ENCODE peak calls at places on chromosome 19, in seven cellular contexts. X is right lobe of liver, O is stomach, K is heart right ventricle, R is cardiac muscle cell, E is uterus, Z is GM23338. Q is an unnamed sample. For H3K4me1 and H3K27me3, the result is how much of the 10 kb centered on the place peaks cover.

GRCh38 chr19:14683439-14683838 is 6.4 kb upstream of the ZNF333 start:
- DNase-seq in X (no peak), O (no peak), K (no peak), R (no peak), E (no peak), Z (no peak), Q (no peak)

GRCh38 chr19:38417544-38418506 is 8.2 kb downstream of the RASGRP4 start:
- DNase-seq in X (peak), O (peak), K (peak), R (peak), E (peak), Z (peak), Q (peak)

GRCh38 chr19:57903298-57904174 is 12.9 kb downstream of the ZNF417 start:
- DNase-seq in X (no peak), O (no peak), K (no peak), R (peak), E (no peak), Z (peak), Q (peak)

GRCh38 chr19:56079609-56080008 is 41.5 kb downstream of the ZNF787 start:
- DNase-seq in X (no peak), O (no peak), K (no peak), R (no peak), E (no peak), Z (no peak), Q (no peak)

GRCh38 chr19:39265321-39265916 is 2.8 kb upstream of the IFNL2 start:
- DNase-seq in X (no peak), O (no peak), K (no peak), R (no peak), E (no peak), Z (peak), Q (no peak)

GRCh38 chr19:45059258-45059965 is 16.9 kb downstream of the ZNF296 start:
- DNase-seq in X (peak), O (peak), K (peak), R (peak), E (peak), Z (peak), Q (peak)

GRCh38 chr19:18606281-18607221 is at the start of gene CRLF1:
- DNase-seq in X (no peak), O (no peak), K (no peak), R (no peak), E (no peak), Z (peak), Q (no peak)

GRCh38 chr19:29841209-29841558 is 29.4 kb downstream of the CCNE1 start:
- DNase-seq in X (peak), O (no peak), K (no peak), R (no peak), E (no peak), Z (no peak), Q (no peak)

GRCh38 chr19:38837656-38838121 is 6.1 kb upstream of the ECH1 start:
- DNase-seq in X (peak), O (peak), K (no peak), R (no peak), E (no peak), Z (no peak), Q (peak)

GRCh38 chr19:30353394-30353793 is 18.8 kb upstream of the ZNF536 start:
- DNase-seq in X (no peak), O (no peak), K (no peak), R (no peak), E (no peak), Z (no peak), Q (no peak)

GRCh38 chr19:20969498-20969897 is 46.4 kb downstream of the ZNF85 start:
- DNase-seq in X (no peak), O (no peak), K (no peak), R (no peak), E (no peak), Z (no peak), Q (no peak)

GRCh38 chr19:17347361-17347760 is 10.0 kb downstream of the GTPBP3 start:
- DNase-seq in X (no peak), O (no peak), K (no peak), R (peak), E (peak), Z (no peak), Q (no peak)

GRCh38 chr19:31355330-31356289 is 6.4 kb upstream of the TSHZ3 start:
- DNase-seq in X (no peak), O (no peak), K (no peak), R (no peak), E (no peak), Z (peak), Q (no peak)
- H3K4me1 ChIP-seq in X (under half), O (under half), K (under half), R (under half), E (under half), Z (under half), Q (under half)

GRCh38 chr19:35512831-35513230 is 618 bp downstream of the DMKN start:
- DNase-seq in X (no peak), O (no peak), K (no peak), R (no peak), E (no peak), Z (no peak), Q (no peak)

GRCh38 chr19:35516310-35516709 is 2.9 kb upstream of the DMKN start:
- DNase-seq in X (no peak), O (no peak), K (no peak), R (no peak), E (no peak), Z (no peak), Q (no peak)

GRCh38 chr19:35513231-35513974 is at the start of gene DMKN:
- DNase-seq in X (no peak), O (no peak), K (no peak), R (peak), E (no peak), Z (peak), Q (no peak)

GRCh38 chr19:35511337-35511736 is 2.1 kb downstream of the DMKN start:
- DNase-seq in X (no peak), O (no peak), K (no peak), R (no peak), E (no peak), Z (no peak), Q (no peak)

GRCh38 chr19:35513975-35514809 is 743 bp upstream of the DMKN start:
- DNase-seq in X (no peak), O (no peak), K (no peak), R (peak), E (no peak), Z (peak), Q (peak)
- H3K27me3 ChIP-seq in X (under half), O (half or more), K (under half), R (under half), E (under half), Z (under half), Q (under half)

GRCh38 chr19:1747285-1748114 is 5.8 kb upstream of the ONECUT3 start:
- DNase-seq in X (no peak), O (peak), K (no peak), R (peak), E (no peak), Z (peak), Q (peak)

GRCh38 chr19:1744822-1745563 is 8.3 kb upstream of the ONECUT3 start:
- DNase-seq in X (no peak), O (no peak), K (no peak), R (no peak), E (no peak), Z (no peak), Q (no peak)

GRCh38 chr19:1746401-1747284 is 6.7 kb upstream of the ONECUT3 start:
- DNase-seq in X (no peak), O (peak), K (no peak), R (peak), E (no peak), Z (no peak), Q (peak)

GRCh38 chr19:1744133-1744665 is 9.1 kb upstream of the ONECUT3 start:
- DNase-seq in X (no peak), O (no peak), K (no peak), R (no peak), E (no peak), Z (no peak), Q (no peak)

GRCh38 chr19:1745589-1746031 is 7.7 kb upstream of the ONECUT3 start:
- DNase-seq in X (no peak), O (no peak), K (no peak), R (peak), E (no peak), Z (peak), Q (no peak)
- H3K4me1 ChIP-seq in X (under half), O (half or more), K (under half), R (under half), E (under half), Z (under half), Q (under half)

GRCh38 chr19:13007292-13008045 is 12.2 kb downstream of the NFIX start:
- DNase-seq in X (no peak), O (peak), K (peak), R (no peak), E (peak), Z (no peak), Q (no peak)
- H3K27me3 ChIP-seq in X (under half), O (under half), K (under half), R (half or more), E (under half), Z (half or more), Q (under half)

GRCh38 chr19:41535029-41535622 is 40.8 kb upstream of the CEACAM21 start:
- DNase-seq in X (no peak), O (no peak), K (no peak), R (no peak), E (no peak), Z (no peak), Q (no peak)
- H3K4me1 ChIP-seq in X (under half), O (under half), K (under half), R (under half), E (under half), Z (under half), Q (under half)

DNA sequence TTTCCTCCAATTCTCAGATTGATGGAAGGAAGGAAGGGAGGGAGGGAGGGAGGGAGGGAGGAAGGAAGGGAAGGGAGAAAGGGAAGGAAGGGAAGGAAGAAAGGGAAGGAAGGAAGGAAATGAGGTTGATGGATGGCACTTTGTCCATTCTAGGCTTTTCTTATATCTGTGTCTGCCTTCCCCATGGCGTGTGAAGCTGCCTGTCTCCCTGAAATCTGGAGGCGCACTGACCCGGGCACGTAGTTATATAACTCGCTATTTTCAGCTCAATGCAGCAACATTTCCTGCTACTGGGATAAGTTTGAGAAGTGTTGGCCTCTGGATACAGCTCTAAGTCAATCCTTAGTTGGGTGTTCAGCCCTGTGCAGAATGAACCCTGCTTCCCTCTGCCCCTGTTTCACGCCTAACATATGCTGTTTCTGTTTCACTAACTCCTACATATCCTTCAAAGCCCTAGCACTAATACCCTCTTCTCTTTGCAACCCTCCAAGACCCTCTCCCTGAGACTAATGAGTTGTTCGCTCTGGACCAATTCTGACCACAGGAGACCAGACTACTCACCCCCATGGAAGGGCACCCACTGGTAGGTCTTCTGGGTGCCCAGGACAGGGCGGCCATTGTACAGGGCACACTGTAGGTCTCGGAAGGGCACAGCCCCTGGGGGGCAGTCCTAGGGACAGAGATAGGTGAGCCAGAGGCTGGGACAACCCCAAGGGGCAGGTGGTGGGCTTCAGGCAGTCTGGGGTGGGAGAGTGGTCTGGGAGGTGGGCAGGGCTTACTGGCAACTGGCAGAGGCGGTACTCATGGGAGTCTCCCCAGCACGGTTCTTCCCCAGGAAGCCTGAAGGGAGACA is 3.0 kb downstream of the ADAMTSL5 start:
- DNase-seq in X (no peak), O (no peak), K (no peak), R (no peak), E (no peak), Z (no peak), Q (no peak)
- H3K27me3 ChIP-seq in X (under half), O (half or more), K (under half), R (under half), E (under half), Z (under half), Q (under half)

GRCh38 chr19:1226227-1226518 is 11.6 kb downstream of the CBARP start:
- DNase-seq in X (no peak), O (no peak), K (no peak), R (no peak), E (no peak), Z (no peak), Q (no peak)
- H3K4me1 ChIP-seq in X (under half), O (under half), K (under half), R (under half), E (under half), Z (under half), Q (under half)

GRCh38 chr19:53944933-53945332 is 17.8 kb upstream of the CACNG8 start:
- DNase-seq in X (no peak), O (no peak), K (no peak), R (no peak), E (no peak), Z (no peak), Q (no peak)

GRCh38 chr19:53945998-53946397 is 16.7 kb upstream of the CACNG8 start:
- DNase-seq in X (no peak), O (no peak), K (no peak), R (no peak), E (no peak), Z (no peak), Q (no peak)

GRCh38 chr19:53945441-53945840 is 17.3 kb upstream of the CACNG8 start:
- DNase-seq in X (no peak), O (no peak), K (no peak), R (peak), E (no peak), Z (peak), Q (no peak)

GRCh38 chr19:53942001-53942786 is 20.5 kb upstream of the CACNG8 start:
- DNase-seq in X (no peak), O (no peak), K (no peak), R (no peak), E (no peak), Z (peak), Q (no peak)

GRCh38 chr19:53944416-53944815 is 18.3 kb upstream of the CACNG8 start:
- DNase-seq in X (no peak), O (no peak), K (no peak), R (no peak), E (no peak), Z (no peak), Q (no peak)
- H3K27me3 ChIP-seq in X (under half), O (half or more), K (half or more), R (under half), E (under half), Z (under half), Q (under half)

DNA sequence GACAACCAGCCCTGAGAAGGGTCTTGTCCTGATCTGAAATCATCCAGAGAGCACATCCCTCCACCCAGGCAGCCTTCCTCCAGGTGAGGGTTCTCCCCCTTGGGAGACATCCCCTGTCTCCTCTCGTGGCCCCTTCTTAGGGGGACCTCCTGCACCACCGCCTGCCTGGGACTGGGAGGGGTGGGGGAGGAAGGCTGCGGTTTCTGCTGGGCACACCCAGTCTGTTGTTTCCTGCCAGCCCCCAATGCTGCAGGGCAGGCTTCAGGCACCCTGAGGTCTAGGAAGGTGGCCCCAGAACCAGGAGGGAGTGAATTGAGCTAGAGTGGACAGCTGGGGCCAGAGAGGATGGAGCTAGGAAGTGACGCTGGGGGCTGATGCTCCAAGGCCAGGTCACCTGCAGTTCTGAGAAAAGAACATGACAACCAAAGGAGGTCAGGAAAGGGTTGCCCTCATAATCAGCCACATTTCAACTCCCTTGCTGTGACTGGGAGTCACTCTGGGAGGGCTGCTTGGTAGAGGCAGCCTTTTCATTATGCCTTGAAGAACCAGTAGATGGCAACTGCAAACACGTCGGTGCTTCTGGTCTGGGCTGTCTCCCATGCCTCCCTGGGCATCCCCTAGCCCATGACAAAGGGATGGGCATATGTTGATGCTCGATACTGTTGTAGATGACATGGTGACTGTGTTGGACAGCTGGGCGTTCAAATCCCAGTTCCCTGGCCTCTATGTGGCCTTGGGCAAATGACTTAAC is 1.4 kb downstream of the ARHGEF18 start:
- DNase-seq in X (peak), O (no peak), K (no peak), R (no peak), E (no peak), Z (no peak), Q (no peak)
- H3K4me1 ChIP-seq in X (under half), O (under half), K (under half), R (under half), E (under half), Z (under half), Q (under half)

DNA sequence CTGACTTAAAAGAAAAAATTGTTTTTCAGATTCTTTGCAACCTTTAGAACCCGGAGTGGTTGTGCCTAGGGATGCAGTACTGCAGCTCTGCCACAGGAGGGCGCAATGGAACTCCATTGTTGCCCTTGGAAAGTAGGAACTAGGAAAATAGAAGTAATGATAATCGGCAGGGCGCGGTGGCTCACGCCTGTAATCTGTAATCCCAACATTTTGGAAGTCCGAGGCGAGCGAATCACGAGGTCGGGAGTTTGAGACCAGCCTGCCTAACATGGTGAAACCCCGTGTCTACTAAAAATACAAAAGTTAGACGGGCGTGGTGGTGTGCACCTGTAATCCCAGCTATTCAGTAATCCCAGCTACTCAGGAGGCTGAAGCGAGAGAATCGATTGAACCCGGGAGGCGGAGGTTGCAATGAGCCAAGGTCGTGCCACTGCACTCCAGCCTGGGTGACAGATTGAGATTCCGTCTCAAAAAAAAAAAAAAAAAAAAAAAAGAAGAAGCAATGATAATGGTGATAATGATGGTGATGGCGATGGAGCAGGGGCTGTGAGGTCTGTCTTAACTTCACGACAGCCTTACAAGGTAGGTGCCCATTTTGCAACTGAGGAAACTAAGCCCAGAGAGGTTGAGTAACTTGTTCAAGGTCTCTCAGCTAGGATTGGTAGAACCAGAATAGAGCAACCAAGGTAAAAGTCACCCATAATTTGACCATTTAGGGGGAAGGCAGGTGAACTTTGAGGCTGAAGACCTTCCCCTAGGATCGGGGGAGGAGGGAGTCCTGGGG is 5.5 kb upstream of the ADAMTS10 start:
- DNase-seq in X (peak), O (peak), K (no peak), R (peak), E (peak), Z (peak), Q (peak)
- H3K27me3 ChIP-seq in X (under half), O (under half), K (under half), R (under half), E (under half), Z (under half), Q (under half)